ENCODE peak calls at places on chromosomes 6 and 20, in nine cellular contexts. Z, J, Y, F, L, W, R, G and E are unnamed samples.

GRCh38 chr6:139175389-139175788 is 40.5 kb downstream of the HECA start:
- DNase-seq in Z (no peak), J (no peak), Y (no peak), F (no peak), L (no peak), W (no peak), R (no peak), G (no peak), E (no peak)

GRCh38 chr6:15874821-15875220 is 212.0 kb upstream of the DTNBP1 start:
- DNase-seq in Z (no peak), J (no peak), Y (no peak), F (no peak), L (no peak), W (no peak), R (no peak), G (no peak), E (no peak)

GRCh38 chr20:50594591-50595432 is 84.6 kb downstream of the PTPN1 start:
- DNase-seq in Z (no peak), J (no peak), Y (no peak), F (no peak), L (no peak), W (no peak), R (no peak), G (no peak), E (no peak)

GRCh38 chr20:9087531-9088217 is 18.8 kb downstream of the PLCB4 start:
- DNase-seq in Z (no peak), J (no peak), Y (no peak), F (no peak), L (no peak), W (no peak), R (no peak), G (no peak), E (peak; percentile 98)

GRCh38 chr20:3820901-3821727 is 767 bp downstream of the AP5S1 start:
- DNase-seq in Z (no peak), J (no peak), Y (no peak), F (no peak), L (no peak), W (no peak), R (no peak), G (no peak), E (no peak)

GRCh38 chr6:39221115-39221514 is 8.2 kb downstream of the KCNK5 start:
- DNase-seq in Z (no peak), J (no peak), Y (no peak), F (no peak), L (no peak), W (no peak), R (no peak), G (no peak), E (no peak)

GRCh38 chr20:3923818-3924217 is 34.6 kb downstream of the PANK2 start:
- DNase-seq in Z (no peak), J (no peak), Y (no peak), F (no peak), L (no peak), W (no peak), R (no peak), G (no peak), E (no peak)

GRCh38 chr6:40308533-40309306 is 278.4 kb downstream of the LRFN2 start:
- DNase-seq in Z (peak; percentile 38), J (no peak), Y (peak; percentile 80), F (peak; percentile 38), L (peak; percentile 25), W (peak; percentile 89), R (peak; percentile 68), G (peak; percentile 53), E (peak; percentile 90)